ENCODE peak calls at places on chromosomes 3 and 15, in six cellular contexts. One of them, this sample, is unnamed.
A peak's percentile ranks its signal among the peaks of the same experiment; 100 is the strongest.

GRCh38 chr3:193764959-193765358 is 172.0 kb downstream of the OPA1 start:
- DNase-seq in cardiac muscle cell: no peak
- DNase-seq in GM12878: no peak
- DNase-seq in lower lobe of right lung: no peak
- DNase-seq in pancreas: no peak
- DNase-seq in neuronal stem cell: no peak
- DNase-seq in this sample: no peak

GRCh38 chr3:186826316-186826977 is 16.1 kb upstream of the ADIPOQ start:
- DNase-seq in cardiac muscle cell: no peak
- DNase-seq in neuronal stem cell: no peak
- DNase-seq in pancreas: no peak
- DNase-seq in lower lobe of right lung: no peak
- DNase-seq in GM12878: no peak
- DNase-seq in this sample: peak; percentile 62

GRCh38 chr3:50316657-50317242 is 5.8 kb downstream of the HYAL2 start:
- DNase-seq in GM12878: no peak
- DNase-seq in cardiac muscle cell: no peak
- DNase-seq in pancreas: peak; percentile 40
- DNase-seq in neuronal stem cell: no peak
- DNase-seq in lower lobe of right lung: peak; percentile 93
- DNase-seq in this sample: peak; percentile 62

GRCh38 chr15:88911766-88912118 is 1.4 kb downstream of the MFGE8 start:
- DNase-seq in cardiac muscle cell: no peak
- DNase-seq in GM12878: no peak
- DNase-seq in pancreas: no peak
- DNase-seq in lower lobe of right lung: no peak
- DNase-seq in neuronal stem cell: no peak
- DNase-seq in this sample: no peak

GRCh38 chr3:45906681-45907220 is 20.4 kb downstream of the CCR9 start:
- DNase-seq in pancreas: no peak
- DNase-seq in cardiac muscle cell: peak; percentile 70
- DNase-seq in lower lobe of right lung: no peak
- DNase-seq in GM12878: no peak
- DNase-seq in neuronal stem cell: no peak
- DNase-seq in this sample: no peak

GRCh38 chr3:192869131-192870027 is 48.3 kb downstream of the MB21D2 start:
- DNase-seq in pancreas: no peak
- DNase-seq in lower lobe of right lung: no peak
- DNase-seq in neuronal stem cell: no peak
- DNase-seq in GM12878: no peak
- DNase-seq in cardiac muscle cell: peak; percentile 56
- DNase-seq in this sample: no peak

GRCh38 chr3:29283739-29284138 is 2.9 kb downstream of the RBMS3 start:
- DNase-seq in GM12878: no peak
- DNase-seq in cardiac muscle cell: no peak
- DNase-seq in neuronal stem cell: no peak
- DNase-seq in lower lobe of right lung: no peak
- DNase-seq in pancreas: no peak
- DNase-seq in this sample: no peak

GRCh38 chr15:38134252-38134651 is 118.4 kb upstream of the SPRED1 start:
- DNase-seq in neuronal stem cell: no peak
- DNase-seq in pancreas: no peak
- DNase-seq in lower lobe of right lung: peak; percentile 52
- DNase-seq in cardiac muscle cell: no peak
- DNase-seq in GM12878: no peak
- DNase-seq in this sample: no peak

GRCh38 chr3:133573054-133573628 is 345 bp upstream of the CDV3 start:
- DNase-seq in GM12878: peak; percentile 99
- DNase-seq in lower lobe of right lung: peak; percentile 100
- DNase-seq in cardiac muscle cell: peak; percentile 100
- DNase-seq in neuronal stem cell: peak; percentile 100
- DNase-seq in pancreas: peak; percentile 100
- DNase-seq in this sample: peak; percentile 100

GRCh38 chr3:116524455-116524854 is 79.2 kb upstream of the LSAMP start:
- DNase-seq in pancreas: no peak
- DNase-seq in neuronal stem cell: no peak
- DNase-seq in cardiac muscle cell: no peak
- DNase-seq in lower lobe of right lung: no peak
- DNase-seq in GM12878: no peak
- DNase-seq in this sample: no peak

GRCh38 chr15:67138946-67139855 is 73.8 kb downstream of the SMAD3 start:
- DNase-seq in pancreas: peak; percentile 64
- DNase-seq in neuronal stem cell: no peak
- DNase-seq in cardiac muscle cell: peak; percentile 36
- DNase-seq in lower lobe of right lung: no peak
- DNase-seq in GM12878: no peak
- DNase-seq in this sample: no peak

GRCh38 chr15:40242671-40243070 is 3.8 kb downstream of the PAK6 start:
- DNase-seq in GM12878: no peak
- DNase-seq in neuronal stem cell: no peak
- DNase-seq in pancreas: no peak
- DNase-seq in lower lobe of right lung: no peak
- DNase-seq in cardiac muscle cell: no peak
- DNase-seq in this sample: peak; percentile 38

GRCh38 chr3:108312656-108313055 is 16.3 kb downstream of the HHLA2 start:
- DNase-seq in GM12878: no peak
- DNase-seq in cardiac muscle cell: peak; percentile 52
- DNase-seq in neuronal stem cell: no peak
- DNase-seq in lower lobe of right lung: no peak
- DNase-seq in pancreas: no peak
- DNase-seq in this sample: no peak

GRCh38 chr3:170523248-170523647 is 62.6 kb downstream of the SLC7A14 start:
- DNase-seq in neuronal stem cell: no peak
- DNase-seq in pancreas: no peak
- DNase-seq in cardiac muscle cell: no peak
- DNase-seq in GM12878: no peak
- DNase-seq in lower lobe of right lung: no peak
- DNase-seq in this sample: no peak

GRCh38 chr3:49222002-49222401 is 50.6 kb downstream of the KLHDC8B start:
- DNase-seq in neuronal stem cell: no peak
- DNase-seq in cardiac muscle cell: no peak
- DNase-seq in lower lobe of right lung: no peak
- DNase-seq in GM12878: no peak
- DNase-seq in pancreas: no peak
- DNase-seq in this sample: no peak

GRCh38 chr15:92638291-92638708 is 17.3 kb downstream of the FAM174B start:
- DNase-seq in lower lobe of right lung: peak; percentile 65
- DNase-seq in pancreas: peak; percentile 68
- DNase-seq in neuronal stem cell: no peak
- DNase-seq in cardiac muscle cell: no peak
- DNase-seq in GM12878: no peak
- DNase-seq in this sample: no peak

GRCh38 chr3:40299721-40300335 is 9.7 kb upstream of the EIF1B start:
- DNase-seq in pancreas: no peak
- DNase-seq in GM12878: no peak
- DNase-seq in neuronal stem cell: no peak
- DNase-seq in cardiac muscle cell: peak; percentile 91
- DNase-seq in lower lobe of right lung: no peak
- DNase-seq in this sample: no peak

GRCh38 chr3:9793161-9793781 is 389 bp downstream of the ARPC4 start:
- DNase-seq in GM12878: no peak
- DNase-seq in pancreas: no peak
- DNase-seq in cardiac muscle cell: peak; percentile 57
- DNase-seq in neuronal stem cell: no peak
- DNase-seq in lower lobe of right lung: peak; percentile 71
- DNase-seq in this sample: no peak

GRCh38 chr15:74528876-74529275 is 12.1 kb upstream of the ARID3B start:
- DNase-seq in neuronal stem cell: no peak
- DNase-seq in lower lobe of right lung: no peak
- DNase-seq in GM12878: no peak
- DNase-seq in cardiac muscle cell: no peak
- DNase-seq in pancreas: no peak
- DNase-seq in this sample: no peak
- H3K27ac ChIP-seq in neuronal stem cell: no peak overlapping the region
- H3K27ac ChIP-seq in lower lobe of right lung: no peak overlapping the region
- H3K27ac ChIP-seq in GM12878: no peak overlapping the region
- H3K27ac ChIP-seq in cardiac muscle cell: no peak overlapping the region
- H3K27ac ChIP-seq in pancreas: no peak overlapping the region
- H3K27ac ChIP-seq in this sample: no peak overlapping the region

DNA sequence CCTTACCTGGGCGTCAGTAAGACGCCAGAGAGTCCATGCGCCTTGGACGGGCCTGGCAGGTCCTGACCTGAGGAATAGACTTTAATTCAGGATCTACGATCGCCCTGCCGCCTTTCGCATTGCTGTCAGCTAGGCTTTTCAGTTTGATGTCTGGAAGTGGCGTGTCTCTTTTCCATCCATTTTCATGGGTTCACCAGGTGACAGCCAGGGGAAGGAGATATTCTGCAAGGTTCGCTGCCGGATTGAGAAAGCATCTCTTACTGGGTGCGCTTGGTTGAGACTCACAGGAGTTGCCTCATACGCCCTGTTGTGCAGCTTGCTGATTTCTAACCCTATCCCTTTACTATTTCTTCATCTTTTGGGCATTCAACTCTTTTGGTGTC is 7.4 kb downstream of the EPHA3 start:
- DNase-seq in cardiac muscle cell: no peak
- DNase-seq in lower lobe of right lung: no peak
- DNase-seq in pancreas: no peak
- DNase-seq in neuronal stem cell: no peak
- DNase-seq in GM12878: no peak
- DNase-seq in this sample: no peak
- H3K4me1 ChIP-seq in cardiac muscle cell: no peaks in the 10 kb centered on the region
- H3K4me1 ChIP-seq in lower lobe of right lung: peaks cover 7% of the 10 kb centered on the region
- H3K4me1 ChIP-seq in pancreas: no peaks in the 10 kb centered on the region
- H3K4me1 ChIP-seq in neuronal stem cell: peaks cover 2% of the 10 kb centered on the region
- H3K4me1 ChIP-seq in GM12878: no peaks in the 10 kb centered on the region
- H3K4me1 ChIP-seq in this sample: no peaks in the 10 kb centered on the region

GRCh38 chr15:25137013-25137412 is 182.2 kb downstream of the SNRPN start:
- DNase-seq in lower lobe of right lung: no peak
- DNase-seq in pancreas: no peak
- DNase-seq in neuronal stem cell: no peak
- DNase-seq in GM12878: no peak
- DNase-seq in cardiac muscle cell: no peak
- DNase-seq in this sample: no peak
- H3K9me3 ChIP-seq in lower lobe of right lung: no peaks in the 10 kb centered on the region
- H3K9me3 ChIP-seq in pancreas: no peaks in the 10 kb centered on the region
- H3K9me3 ChIP-seq in neuronal stem cell: no peaks in the 10 kb centered on the region
- H3K9me3 ChIP-seq in GM12878: no peaks in the 10 kb centered on the region
- H3K9me3 ChIP-seq in cardiac muscle cell: no peaks in the 10 kb centered on the region
- H3K9me3 ChIP-seq in this sample: no peaks in the 10 kb centered on the region

GRCh38 chr3:126396536-126396935 is 1.8 kb downstream of the CFAP100 start:
- DNase-seq in cardiac muscle cell: no peak
- DNase-seq in GM12878: no peak
- DNase-seq in neuronal stem cell: no peak
- DNase-seq in pancreas: no peak
- DNase-seq in lower lobe of right lung: no peak
- DNase-seq in this sample: no peak
- H3K27ac ChIP-seq in cardiac muscle cell: no peak overlapping the region
- H3K27ac ChIP-seq in GM12878: no peak overlapping the region
- H3K27ac ChIP-seq in neuronal stem cell: no peak overlapping the region
- H3K27ac ChIP-seq in pancreas: no peak overlapping the region
- H3K27ac ChIP-seq in lower lobe of right lung: no peak overlapping the region
- H3K27ac ChIP-seq in this sample: no peak overlapping the region

GRCh38 chr3:163166197-163166596 is 1669.6 kb downstream of the OTOL1 start:
- DNase-seq in GM12878: no peak
- DNase-seq in cardiac muscle cell: no peak
- DNase-seq in pancreas: no peak
- DNase-seq in neuronal stem cell: no peak
- DNase-seq in lower lobe of right lung: no peak
- DNase-seq in this sample: no peak
- H3K4me1 ChIP-seq in GM12878: no peaks in the 10 kb centered on the region
- H3K4me1 ChIP-seq in cardiac muscle cell: no peaks in the 10 kb centered on the region
- H3K4me1 ChIP-seq in pancreas: no peaks in the 10 kb centered on the region
- H3K4me1 ChIP-seq in neuronal stem cell: no peaks in the 10 kb centered on the region
- H3K4me1 ChIP-seq in lower lobe of right lung: no peaks in the 10 kb centered on the region
- H3K4me1 ChIP-seq in this sample: no peaks in the 10 kb centered on the region